ENCODE peak calls at places on chromosome 20, in seven cellular contexts. F is GM23338; L is CD8-positive, alpha-beta memory T cell; S is tibial nerve; Z is CD4-positive, CD25-positive, alpha-beta regulatory T cell; N is adrenal gland; P is endothelial cell of umbilical vein. R is an unnamed sample. For H3K4me1, the result is how much of the 10 kb centered on the place peaks cover.

GRCh38 chr20:36116813-36117441 is 37.6 kb upstream of the EPB41L1 start:
- DNase-seq in S (no peak), N (no peak), P (no peak), Z (no peak), L (no peak), F (no peak), R (no peak)

GRCh38 chr20:15814903-15815302 is 758.3 kb downstream of the KIF16B start:
- DNase-seq in S (no peak), P (no peak), N (no peak), F (no peak), Z (no peak), L (no peak), R (no peak)

GRCh38 chr20:63230800-63231268 is 4.9 kb upstream of the BIRC7 start:
- DNase-seq in S (peak), L (no peak), F (peak), N (peak), Z (peak), P (peak), R (no peak)

GRCh38 chr20:12860619-12861247 is 148.0 kb upstream of the SPTLC3 start:
- DNase-seq in S (no peak), L (no peak), P (no peak), F (no peak), N (no peak), Z (no peak), R (no peak)

GRCh38 chr20:15942130-15942529 is 631.1 kb downstream of the KIF16B start:
- DNase-seq in F (no peak), L (no peak), N (no peak), Z (no peak), S (no peak), P (no peak), R (no peak)

GRCh38 chr20:34579936-34580587 is 21.5 kb downstream of the MAP1LC3A start:
- DNase-seq in L (no peak), N (no peak), S (no peak), P (no peak), F (no peak), Z (peak), R (no peak)

GRCh38 chr20:48921883-48922867 is 664 bp downstream of the ARFGEF2 start:
- DNase-seq in L (peak), Z (no peak), P (peak), F (peak), S (peak), N (peak), R (peak)

GRCh38 chr20:57199656-57200405 is 66.6 kb downstream of the BMP7 start:
- DNase-seq in N (no peak), P (no peak), Z (no peak), S (no peak), F (no peak), L (no peak), R (no peak)

GRCh38 chr20:47054945-47055344 is 160.3 kb downstream of the EYA2 start:
- DNase-seq in Z (no peak), L (no peak), N (no peak), S (no peak), F (no peak), P (no peak), R (no peak)

GRCh38 chr20:48645666-48646065 is 182.1 kb downstream of the PREX1 start:
- DNase-seq in L (no peak), Z (no peak), N (no peak), F (no peak), P (no peak), S (no peak), R (no peak)

GRCh38 chr20:26169506-26169905 is 472.9 kb upstream of the ZNF337 start:
- DNase-seq in F (no peak), Z (no peak), L (no peak), P (peak), S (no peak), N (no peak), R (no peak)

GRCh38 chr20:62759981-62760431 is 36.3 kb upstream of the MRGBP start:
- DNase-seq in Z (no peak), F (no peak), L (no peak), P (no peak), N (no peak), S (no peak), R (no peak)

GRCh38 chr20:62365814-62366369 is 1.2 kb downstream of the LAMA5 start:
- DNase-seq in S (no peak), L (no peak), Z (no peak), P (no peak), N (peak), F (peak), R (no peak)

GRCh38 chr20:58944610-58945009 is 36.4 kb upstream of the NELFCD start:
- DNase-seq in Z (no peak), P (no peak), S (no peak), L (no peak), F (peak), N (no peak), R (no peak)

GRCh38 chr20:40703981-40704530 is 15.0 kb upstream of the MAFB start:
- DNase-seq in P (no peak), Z (no peak), L (no peak), S (no peak), N (no peak), F (no peak), R (no peak)

GRCh38 chr20:4961746-4962145 is 39.6 kb downstream of the SLC23A2 start:
- DNase-seq in L (peak), F (no peak), P (no peak), Z (peak), N (peak), S (peak), R (peak)

GRCh38 chr20:57708694-57709673 is 831 bp downstream of the PMEPA1 start:
- DNase-seq in Z (no peak), S (no peak), P (peak), N (peak), L (peak), F (no peak), R (peak)

GRCh38 chr20:53757472-53757913 is 163.9 kb upstream of the ZNF217 start:
- DNase-seq in Z (no peak), S (no peak), N (no peak), F (no peak), L (no peak), P (no peak), R (no peak)

GRCh38 chr20:17960927-17961599 is 7.5 kb downstream of the SNX5 start:
- DNase-seq in N (no peak), S (no peak), L (no peak), Z (no peak), P (no peak), F (no peak), R (no peak)

GRCh38 chr20:53003420-53003819 is 31.3 kb downstream of the TSHZ2 start:
- DNase-seq in S (no peak), P (no peak), Z (no peak), F (no peak), N (no peak), L (no peak), R (no peak)

GRCh38 chr20:56653221-56653620 is 24.1 kb downstream of the TFAP2C start:
- DNase-seq in Z (no peak), P (no peak), L (no peak), F (no peak), N (no peak), S (no peak), R (no peak)

GRCh38 chr20:49236301-49236700 is 17.1 kb downstream of the DDX27 start:
- DNase-seq in F (no peak), L (no peak), N (no peak), P (no peak), S (no peak), Z (no peak), R (no peak)

GRCh38 chr20:59598625-59599310 is 5.6 kb upstream of the PHACTR3 start:
- DNase-seq in S (no peak), N (peak), L (no peak), P (peak), F (peak), Z (peak), R (no peak)

GRCh38 chr20:31684153-31685003 is 38.3 kb downstream of the BCL2L1 start:
- DNase-seq in S (no peak), N (no peak), L (peak), P (no peak), Z (peak), F (no peak), R (no peak)

GRCh38 chr20:63941282-63942060 is 14.7 kb downstream of the UCKL1 start:
- DNase-seq in P (no peak), Z (peak), S (no peak), F (peak), N (peak), L (peak), R (peak)

GRCh38 chr20:25242231-25242630 is 5.7 kb upstream of the PYGB start:
- DNase-seq in F (no peak), S (no peak), Z (no peak), L (no peak), N (no peak), P (no peak), R (no peak)

GRCh38 chr20:37907677-37908397 is 4.9 kb downstream of the VSTM2L start:
- DNase-seq in Z (no peak), S (no peak), L (no peak), P (peak), F (peak), N (peak), R (no peak)

GRCh38 chr20:57715268-57715904 is 5.6 kb upstream of the PMEPA1 start:
- DNase-seq in L (no peak), F (no peak), Z (no peak), P (no peak), N (no peak), S (no peak), R (no peak)

GRCh38 chr20:21048841-21049273 is 57.3 kb downstream of the LINC00237 start:
- DNase-seq in P (peak), N (peak), S (no peak), F (peak), Z (peak), L (peak), R (peak)

GRCh38 chr20:16661738-16662137 is 68.1 kb upstream of the SNRPB2 start:
- DNase-seq in P (no peak), Z (no peak), N (no peak), S (no peak), L (no peak), F (no peak), R (no peak)

GRCh38 chr20:32970115-32970972 is 33.9 kb downstream of the SUN5 start:
- DNase-seq in N (no peak), Z (no peak), P (no peak), S (no peak), F (no peak), L (no peak), R (no peak)

GRCh38 chr20:6866741-6867140 is 99.3 kb downstream of the BMP2 start:
- DNase-seq in Z (no peak), S (no peak), L (no peak), N (no peak), F (no peak), P (no peak), R (no peak)

GRCh38 chr20:5535211-5535756 is 214.9 kb upstream of the SHLD1 start:
- DNase-seq in N (no peak), F (no peak), L (no peak), P (no peak), Z (no peak), S (no peak), R (no peak)

GRCh38 chr20:20699144-20699543 is 13.3 kb downstream of the RALGAPA2 start:
- DNase-seq in L (no peak), S (no peak), Z (no peak), F (no peak), N (no peak), P (peak), R (no peak)

GRCh38 chr20:24798930-24799705 is 150.0 kb upstream of the CST7 start:
- DNase-seq in P (no peak), S (no peak), N (no peak), F (no peak), L (no peak), Z (no peak), R (no peak)

GRCh38 chr20:19735446-19735845 is 22.6 kb upstream of the RIN2 start:
- DNase-seq in N (peak), S (peak), F (no peak), P (peak), L (no peak), Z (no peak), R (no peak)

GRCh38 chr20:4326194-4327065 is 311.1 kb upstream of the RNF24 start:
- DNase-seq in L (no peak), Z (no peak), N (no peak), S (no peak), F (no peak), P (no peak), R (no peak)

GRCh38 chr20:1265226-1265915 is 723 bp upstream of the SNPH start:
- DNase-seq in Z (no peak), F (no peak), S (no peak), N (no peak), L (no peak), P (no peak), R (no peak)

GRCh38 chr20:1267809-1268374 is 1.8 kb downstream of the SNPH start:
- DNase-seq in L (no peak), Z (no peak), P (no peak), S (no peak), F (no peak), N (no peak), R (no peak)

GRCh38 chr20:1266167-1266973 is at the start of gene SNPH:
- DNase-seq in F (peak), P (peak), Z (peak), S (peak), N (peak), L (peak), R (peak)

GRCh38 chr20:1265916-1266166 is 253 bp upstream of the SNPH start:
- DNase-seq in S (no peak), N (no peak), L (no peak), F (no peak), Z (no peak), P (no peak), R (no peak)

GRCh38 chr20:1267161-1267560 is 1.1 kb downstream of the SNPH start:
- DNase-seq in S (no peak), F (peak), Z (no peak), N (no peak), L (no peak), P (no peak), R (no peak)
- H3K27ac ChIP-seq in S (peak), F (no peak), Z (peak), N (no peak), L (peak), P (no peak), R (no peak)

GRCh38 chr20:45407067-45407745 is 883 bp upstream of the DBNDD2 start:
- DNase-seq in L (no peak), P (peak), S (peak), F (peak), N (peak), Z (peak), R (no peak)

GRCh38 chr20:45406260-45407066 is 1.6 kb upstream of the DBNDD2 start:
- DNase-seq in N (peak), F (peak), Z (peak), S (peak), P (peak), L (peak), R (peak)

GRCh38 chr20:45409531-45410272 is 1.6 kb downstream of the DBNDD2 start:
- DNase-seq in L (no peak), S (no peak), F (no peak), N (no peak), P (no peak), Z (no peak), R (no peak)

GRCh38 chr20:45408646-45409213 is 641 bp downstream of the DBNDD2 start:
- DNase-seq in Z (no peak), L (no peak), P (no peak), N (no peak), S (no peak), F (no peak), R (no peak)

GRCh38 chr20:45407783-45408645 is at the start of gene DBNDD2:
- DNase-seq in S (no peak), F (no peak), L (no peak), P (no peak), Z (peak), N (no peak), R (no peak)
- H3K4me1 ChIP-seq in S (under half), F (under half), L (under half), P (under half), Z (under half), N (under half), R (under half)

GRCh38 chr20:43915209-43916072 is 789 bp downstream of the TOX2 start:
- DNase-seq in N (no peak), F (peak), Z (peak), S (no peak), L (peak), P (peak), R (peak)

GRCh38 chr20:43917380-43917779 is 2.7 kb downstream of the TOX2 start:
- DNase-seq in N (no peak), L (no peak), F (no peak), P (no peak), S (no peak), Z (no peak), R (no peak)

GRCh38 chr20:43914697-43915208 is at the start of gene TOX2:
- DNase-seq in Z (peak), P (no peak), L (peak), S (no peak), N (peak), F (peak), R (peak)

GRCh38 chr20:43916875-43917371 is 2.3 kb downstream of the TOX2 start:
- DNase-seq in L (no peak), S (no peak), F (peak), Z (no peak), P (no peak), N (no peak), R (no peak)

DNA sequence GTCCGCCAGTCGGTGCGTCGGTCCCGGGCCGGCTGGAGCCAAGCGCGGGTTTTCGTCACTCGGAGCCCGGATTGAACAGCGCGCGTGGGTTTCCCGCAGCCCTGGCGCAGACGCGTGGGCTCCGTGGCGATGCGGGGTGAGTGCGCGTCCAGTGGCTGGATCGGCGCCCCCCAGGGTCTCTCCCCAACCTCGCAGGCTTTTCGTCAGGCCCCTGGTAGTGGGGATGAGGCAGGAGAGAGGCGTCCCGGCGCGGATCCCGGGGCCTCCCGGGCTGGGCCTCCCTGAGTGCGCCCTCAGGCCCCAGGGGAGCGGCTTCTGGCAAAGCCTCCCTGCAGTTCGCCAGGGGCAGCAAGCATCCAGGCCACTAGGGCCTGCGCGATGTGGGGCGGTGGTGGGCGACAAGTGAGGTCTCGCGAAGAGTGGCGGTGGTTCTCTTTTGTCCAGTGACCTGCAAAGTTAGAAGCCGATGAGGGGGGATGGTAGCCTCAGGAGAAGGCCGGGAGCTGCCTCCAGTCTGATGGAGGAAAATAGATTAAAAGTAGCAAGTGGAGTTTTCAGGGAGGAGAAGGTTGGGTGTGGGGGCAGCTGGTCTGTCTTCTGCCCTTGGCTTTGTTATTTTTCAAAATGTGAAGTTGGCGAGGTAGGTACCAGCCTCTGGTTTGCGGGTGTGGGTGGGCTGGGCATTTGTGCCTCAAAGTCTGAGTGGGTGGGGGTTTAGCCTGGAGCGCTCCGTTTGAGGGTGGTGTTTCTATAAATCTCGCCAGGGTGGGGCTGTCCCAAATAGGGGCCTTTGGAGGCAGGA is 1.6 kb downstream of the TOX2 start:
- DNase-seq in F (peak), P (no peak), N (no peak), L (no peak), S (no peak), Z (no peak), R (no peak)
- H3K4me3 ChIP-seq in F (peak), P (peak), N (peak), L (no peak), S (peak), Z (no peak), R (peak)

GRCh38 chr20:2973574-2973973 is 69.8 kb upstream of the GNRH2 start:
- DNase-seq in S (no peak), Z (no peak), N (no peak), F (peak), P (no peak), L (no peak), R (no peak)
- H3K27ac ChIP-seq in S (no peak), Z (no peak), N (no peak), F (no peak), P (no peak), L (no peak), R (no peak)

R was measured in effector memory CD4-positive, alpha-beta T cell.